ENCODE peak calls at places on chromosomes 6 and 20, in seven cellular contexts. L is choroid plexus epithelial cell; F is endothelial cell; E is NCI-H2081; D is stimulated activated CD4-positive, alpha-beta T cell treated with anti-CD3 and anti-CD28 coated beads, Interleukin-4, amount 100 ng/mL, for 24 hours; Q is T-helper 9 cell; O is left ventricle myocardium inferior. W is an unnamed sample.
A peak's percentile ranks its signal among the peaks of the same experiment; 100 is the strongest.

GRCh38 chr6:26205625-26206574 is 118.7 kb downstream of the HFE start:
- DNase-seq in D (no peak), Q (no peak), E (peak; percentile 64), L (peak; percentile 84), F (no peak), O (no peak), W (peak; percentile 95)

GRCh38 chr20:22821081-22821480 is 214.0 kb upstream of the SSTR4 start:
- DNase-seq in F (no peak), D (no peak), O (no peak), Q (no peak), E (no peak), L (no peak), W (no peak)

GRCh38 chr6:109229536-109229935 is 134.2 kb downstream of the CEP57L1 start:
- DNase-seq in E (no peak), D (no peak), L (no peak), F (no peak), O (no peak), Q (no peak), W (no peak)

GRCh38 chr6:108838101-108838717 is 10.0 kb upstream of the ARMC2 start:
- DNase-seq in O (no peak), E (no peak), L (peak; percentile 45), F (peak; percentile 44), Q (no peak), D (no peak), W (peak; percentile 30)

GRCh38 chr6:5469101-5469846 is 208.0 kb downstream of the FARS2 start:
- DNase-seq in E (no peak), O (no peak), F (no peak), D (no peak), L (no peak), Q (no peak), W (no peak)

GRCh38 chr6:144075187-144075586 is 20.2 kb downstream of the SF3B5 start:
- DNase-seq in E (no peak), L (no peak), Q (no peak), F (no peak), O (no peak), D (no peak), W (no peak)

GRCh38 chr6:101747711-101748110 is 354.2 kb downstream of the GRIK2 start:
- DNase-seq in D (no peak), O (no peak), Q (no peak), F (no peak), L (peak; percentile 28), E (no peak), W (no peak)

GRCh38 chr6:52417675-52418111 is 2.4 kb upstream of the EFHC1 start:
- DNase-seq in L (peak; percentile 57), D (no peak), F (no peak), O (no peak), Q (no peak), E (no peak), W (peak; percentile 92)

GRCh38 chr6:92559002-92559401 is 860.4 kb downstream of the EPHA7 start:
- DNase-seq in O (no peak), E (no peak), L (peak; percentile 6), Q (no peak), D (no peak), F (no peak), W (no peak)

GRCh38 chr20:24746351-24746685 is 202.8 kb upstream of the CST7 start:
- DNase-seq in Q (no peak), O (no peak), L (no peak), E (no peak), F (no peak), D (no peak), W (peak; percentile 77)

GRCh38 chr6:108115598-108116058 is 41.1 kb upstream of the OSTM1 start:
- DNase-seq in Q (no peak), L (peak; percentile 48), E (no peak), D (no peak), F (peak; percentile 67), O (peak; percentile 25), W (peak; percentile 66)

GRCh38 chr20:38133680-38134426 is 31.2 kb downstream of the TGM2 start:
- DNase-seq in Q (no peak), L (peak; percentile 54), E (no peak), D (no peak), O (no peak), F (no peak), W (peak; percentile 39)

GRCh38 chr6:20156824-20157223 is 55.4 kb downstream of the MBOAT1 start:
- DNase-seq in F (no peak), O (no peak), L (no peak), E (no peak), D (no peak), Q (no peak), W (no peak)

GRCh38 chr6:29653452-29654038 is 3.3 kb upstream of the MOG start:
- DNase-seq in Q (peak; percentile 27), D (peak; percentile 53), F (peak; percentile 36), L (peak; percentile 92), E (peak; percentile 73), O (no peak), W (peak; percentile 68)

GRCh38 chr6:23282243-23283021 is 713.1 kb downstream of the HDGFL1 start:
- DNase-seq in L (peak; percentile 3), F (no peak), D (no peak), O (no peak), E (peak; percentile 61), Q (no peak), W (no peak)

GRCh38 chr6:145906144-145906543 is 58.0 kb downstream of the SHPRH start:
- DNase-seq in Q (no peak), O (no peak), L (no peak), D (no peak), E (no peak), F (no peak), W (no peak)

GRCh38 chr6:160115421-160115820 is 6.2 kb upstream of the SLC22A1 start:
- DNase-seq in O (no peak), E (no peak), D (no peak), F (no peak), L (no peak), Q (no peak), W (no peak)

GRCh38 chr6:156953478-156954146 is 176.4 kb downstream of the ARID1B start:
- DNase-seq in F (no peak), E (peak; percentile 89), O (no peak), Q (no peak), L (peak; percentile 99), D (peak; percentile 27), W (peak; percentile 99)

GRCh38 chr6:120965814-120966213 is 368.5 kb downstream of the TBC1D32 start:
- DNase-seq in D (no peak), Q (no peak), E (no peak), L (no peak), O (no peak), F (no peak), W (peak; percentile 3)

W was measured in M059J.